ENCODE peak calls at places on chromosome 19, in ten cellular contexts. N is dorsolateral prefrontal cortex; E is left ventricle myocardium superior; O is endothelial cell; F is DMS153; X is natural killer cell; A is stimulated activated CD8-positive, alpha-beta memory T cell treated with anti-CD3 and anti-CD28 coated beads, Interleukin-7, amount 100 ng/mL, for 1 hour; M is Calu3; D is activated naive CD8-positive, alpha-beta T cell treated with anti-CD3 and anti-CD28 coated beads for 36 hours; B is M059J. W is an unnamed sample.

GRCh38 chr19:19594371-19594770 is 24.1 kb downstream of the PBX4 start:
- DNase-seq in N (no peak), E (no peak), O (no peak), F (no peak), X (no peak), A (no peak), M (no peak), D (peak), B (no peak), W (no peak)

GRCh38 chr19:34838753-34839431 is 65.9 kb upstream of the ZNF599 start:
- DNase-seq in N (no peak), E (peak), O (peak), F (peak), X (no peak), A (peak), M (no peak), D (peak), B (no peak), W (peak)

GRCh38 chr19:11172576-11172975 is 17.0 kb upstream of the SPC24 start:
- DNase-seq in N (no peak), E (no peak), O (no peak), F (no peak), X (no peak), A (no peak), M (no peak), D (no peak), B (no peak), W (no peak)

GRCh38 chr19:1304197-1304924 is 18.7 kb downstream of the EFNA2 start:
- DNase-seq in N (no peak), E (no peak), O (no peak), F (no peak), X (no peak), A (no peak), M (no peak), D (no peak), B (no peak), W (no peak)

GRCh38 chr19:41249707-41250423 is 14.3 kb upstream of the HNRNPUL1 start:
- DNase-seq in N (no peak), E (no peak), O (no peak), F (no peak), X (no peak), A (no peak), M (no peak), D (no peak), B (peak), W (no peak)

GRCh38 chr19:21483589-21484170 is 21.7 kb upstream of the ZNF429 start:
- DNase-seq in N (peak), E (peak), O (peak), F (no peak), X (peak), A (peak), M (no peak), D (peak), B (no peak), W (peak)

GRCh38 chr19:7976461-7976860 is 29.0 kb downstream of the ELAVL1 start:
- DNase-seq in N (no peak), E (no peak), O (no peak), F (no peak), X (no peak), A (no peak), M (no peak), D (no peak), B (no peak), W (no peak)

GRCh38 chr19:28542394-28543243 is 670.3 kb downstream of the UQCRFS1 start:
- DNase-seq in N (no peak), E (no peak), O (no peak), F (no peak), X (no peak), A (no peak), M (no peak), D (no peak), B (no peak), W (no peak)

GRCh38 chr19:49057636-49058234 is at the start of gene CGB7:
- DNase-seq in N (no peak), E (peak), O (peak), F (no peak), X (no peak), A (no peak), M (peak), D (peak), B (peak), W (no peak)

GRCh38 chr19:40283414-40284250 is 1.5 kb downstream of the AKT2 start:
- DNase-seq in N (no peak), E (no peak), O (no peak), F (no peak), X (no peak), A (no peak), M (no peak), D (no peak), B (no peak), W (no peak)

GRCh38 chr19:2391118-2391725 is 31.2 kb downstream of the TMPRSS9 start:
- DNase-seq in N (peak), E (no peak), O (peak), F (peak), X (no peak), A (no peak), M (peak), D (peak), B (peak), W (peak)

GRCh38 chr19:772730-773436 is 22.0 kb downstream of the MISP start:
- DNase-seq in N (no peak), E (peak), O (peak), F (no peak), X (no peak), A (no peak), M (no peak), D (no peak), B (peak), W (no peak)

GRCh38 chr19:1267441-1268391 is 1.4 kb upstream of the CIRBP start:
- DNase-seq in N (no peak), E (peak), O (no peak), F (no peak), X (peak), A (no peak), M (no peak), D (peak), B (no peak), W (no peak)

GRCh38 chr19:10861118-10861651 is 10.2 kb upstream of the CARM1 start:
- DNase-seq in N (no peak), E (no peak), O (peak), F (no peak), X (no peak), A (no peak), M (peak), D (no peak), B (peak), W (no peak)

GRCh38 chr19:13037718-13038117 is 42.4 kb downstream of the NFIX start:
- DNase-seq in N (no peak), E (no peak), O (no peak), F (no peak), X (no peak), A (no peak), M (no peak), D (no peak), B (no peak), W (no peak)

GRCh38 chr19:54415208-54415900 is at the start of gene TTYH1:
- DNase-seq in N (no peak), E (no peak), O (peak), F (no peak), X (peak), A (peak), M (no peak), D (peak), B (no peak), W (no peak)

GRCh38 chr19:41753159-41753558 is 2.2 kb upstream of the CEACAM6 start:
- DNase-seq in N (no peak), E (peak), O (peak), F (peak), X (peak), A (peak), M (peak), D (peak), B (peak), W (peak)

W was measured in CD4-positive, alpha-beta T cell.